ENCODE peak calls at places on chromosomes 7 and 10, in ten cellular contexts. One of them, this sample, is unnamed.

GRCh38 chr10:22823109-22823508 is 104.7 kb upstream of the ARMC3 start:
- DNase-seq in EH: peak; percentile 93
- DNase-seq in AG08395: peak; percentile 71
- DNase-seq in activated CD4-positive, alpha-beta T cell treated with anti-CD3 and anti-CD28 coated beads for 24 hours: no peak
- DNase-seq in RPMI7951: peak; percentile 80
- DNase-seq in NCI-H1105 treated with DMSO at 0.1 percent for 48 hours: no peak
- DNase-seq in B cell: no peak
- DNase-seq in naive B cell: no peak
- DNase-seq in NCI-H69: no peak
- DNase-seq in effector memory CD4-positive, alpha-beta T cell: no peak
- DNase-seq in this sample: peak; percentile 75

GRCh38 chr7:67137464-67137863 is 140.8 kb downstream of the TYW1 start:
- DNase-seq in EH: peak; percentile 3
- DNase-seq in AG08395: no peak
- DNase-seq in activated CD4-positive, alpha-beta T cell treated with anti-CD3 and anti-CD28 coated beads for 24 hours: no peak
- DNase-seq in RPMI7951: no peak
- DNase-seq in NCI-H1105 treated with DMSO at 0.1 percent for 48 hours: no peak
- DNase-seq in B cell: no peak
- DNase-seq in naive B cell: no peak
- DNase-seq in NCI-H69: no peak
- DNase-seq in effector memory CD4-positive, alpha-beta T cell: no peak
- DNase-seq in this sample: no peak

GRCh38 chr10:106440355-106440754 is 724.2 kb downstream of the SORCS1 start:
- DNase-seq in EH: peak; percentile 47
- DNase-seq in AG08395: no peak
- DNase-seq in activated CD4-positive, alpha-beta T cell treated with anti-CD3 and anti-CD28 coated beads for 24 hours: no peak
- DNase-seq in RPMI7951: no peak
- DNase-seq in NCI-H1105 treated with DMSO at 0.1 percent for 48 hours: no peak
- DNase-seq in B cell: no peak
- DNase-seq in naive B cell: no peak
- DNase-seq in NCI-H69: no peak
- DNase-seq in effector memory CD4-positive, alpha-beta T cell: no peak
- DNase-seq in this sample: no peak

GRCh38 chr7:55432937-55433784 is 68.0 kb downstream of the LANCL2 start:
- DNase-seq in EH: peak; percentile 62
- DNase-seq in AG08395: peak; percentile 57
- DNase-seq in activated CD4-positive, alpha-beta T cell treated with anti-CD3 and anti-CD28 coated beads for 24 hours: no peak
- DNase-seq in RPMI7951: peak; percentile 71
- DNase-seq in NCI-H1105 treated with DMSO at 0.1 percent for 48 hours: peak; percentile 74
- DNase-seq in B cell: no peak
- DNase-seq in naive B cell: peak; percentile 7
- DNase-seq in NCI-H69: peak; percentile 73
- DNase-seq in effector memory CD4-positive, alpha-beta T cell: no peak
- DNase-seq in this sample: no peak

GRCh38 chr7:155526225-155526624 is 20.1 kb downstream of the CNPY1 start:
- DNase-seq in EH: no peak
- DNase-seq in AG08395: no peak
- DNase-seq in activated CD4-positive, alpha-beta T cell treated with anti-CD3 and anti-CD28 coated beads for 24 hours: no peak
- DNase-seq in RPMI7951: no peak
- DNase-seq in NCI-H1105 treated with DMSO at 0.1 percent for 48 hours: no peak
- DNase-seq in B cell: peak; percentile 38
- DNase-seq in naive B cell: no peak
- DNase-seq in NCI-H69: no peak
- DNase-seq in effector memory CD4-positive, alpha-beta T cell: no peak
- DNase-seq in this sample: no peak

GRCh38 chr10:28677889-28678686 is 767 bp downstream of the BAMBI start:
- DNase-seq in EH: peak; percentile 52
- DNase-seq in AG08395: peak; percentile 6
- DNase-seq in activated CD4-positive, alpha-beta T cell treated with anti-CD3 and anti-CD28 coated beads for 24 hours: peak; percentile 12
- DNase-seq in RPMI7951: peak; percentile 45
- DNase-seq in NCI-H1105 treated with DMSO at 0.1 percent for 48 hours: no peak
- DNase-seq in B cell: no peak
- DNase-seq in naive B cell: peak; percentile 23
- DNase-seq in NCI-H69: peak; percentile 68
- DNase-seq in effector memory CD4-positive, alpha-beta T cell: peak; percentile 1
- DNase-seq in this sample: no peak

GRCh38 chr10:77965294-77965693 is 38.7 kb upstream of the DLG5 start:
- DNase-seq in EH: peak; percentile 88
- DNase-seq in AG08395: peak; percentile 67
- DNase-seq in activated CD4-positive, alpha-beta T cell treated with anti-CD3 and anti-CD28 coated beads for 24 hours: no peak
- DNase-seq in RPMI7951: peak; percentile 78
- DNase-seq in NCI-H1105 treated with DMSO at 0.1 percent for 48 hours: no peak
- DNase-seq in B cell: no peak
- DNase-seq in naive B cell: no peak
- DNase-seq in NCI-H69: no peak
- DNase-seq in effector memory CD4-positive, alpha-beta T cell: no peak
- DNase-seq in this sample: no peak

GRCh38 chr10:119113805-119114732 is 10.2 kb downstream of the DENND10 start:
- DNase-seq in EH: peak; percentile 96
- DNase-seq in AG08395: peak; percentile 85
- DNase-seq in activated CD4-positive, alpha-beta T cell treated with anti-CD3 and anti-CD28 coated beads for 24 hours: no peak
- DNase-seq in RPMI7951: peak; percentile 35
- DNase-seq in NCI-H1105 treated with DMSO at 0.1 percent for 48 hours: no peak
- DNase-seq in B cell: no peak
- DNase-seq in naive B cell: no peak
- DNase-seq in NCI-H69: no peak
- DNase-seq in effector memory CD4-positive, alpha-beta T cell: no peak
- DNase-seq in this sample: peak; percentile 83

GRCh38 chr7:151645311-151645710 is 125.6 kb upstream of the RHEB start:
- DNase-seq in EH: no peak
- DNase-seq in AG08395: no peak
- DNase-seq in activated CD4-positive, alpha-beta T cell treated with anti-CD3 and anti-CD28 coated beads for 24 hours: no peak
- DNase-seq in RPMI7951: no peak
- DNase-seq in NCI-H1105 treated with DMSO at 0.1 percent for 48 hours: no peak
- DNase-seq in B cell: no peak
- DNase-seq in naive B cell: no peak
- DNase-seq in NCI-H69: no peak
- DNase-seq in effector memory CD4-positive, alpha-beta T cell: no peak
- DNase-seq in this sample: no peak

GRCh38 chr7:156125841-156126730 is 313.8 kb upstream of the SHH start:
- DNase-seq in EH: no peak
- DNase-seq in AG08395: no peak
- DNase-seq in activated CD4-positive, alpha-beta T cell treated with anti-CD3 and anti-CD28 coated beads for 24 hours: no peak
- DNase-seq in RPMI7951: no peak
- DNase-seq in NCI-H1105 treated with DMSO at 0.1 percent for 48 hours: no peak
- DNase-seq in B cell: no peak
- DNase-seq in naive B cell: no peak
- DNase-seq in NCI-H69: no peak
- DNase-seq in effector memory CD4-positive, alpha-beta T cell: no peak
- DNase-seq in this sample: no peak

GRCh38 chr10:5659702-5660528 is 6.5 kb downstream of the ASB13 start:
- DNase-seq in EH: peak; percentile 79
- DNase-seq in AG08395: peak; percentile 84
- DNase-seq in activated CD4-positive, alpha-beta T cell treated with anti-CD3 and anti-CD28 coated beads for 24 hours: no peak
- DNase-seq in RPMI7951: peak; percentile 76
- DNase-seq in NCI-H1105 treated with DMSO at 0.1 percent for 48 hours: no peak
- DNase-seq in B cell: no peak
- DNase-seq in naive B cell: no peak
- DNase-seq in NCI-H69: no peak
- DNase-seq in effector memory CD4-positive, alpha-beta T cell: no peak
- DNase-seq in this sample: peak; percentile 27

GRCh38 chr10:48820699-48821098 is 118.9 kb downstream of the LRRC18 start:
- DNase-seq in EH: no peak
- DNase-seq in AG08395: no peak
- DNase-seq in activated CD4-positive, alpha-beta T cell treated with anti-CD3 and anti-CD28 coated beads for 24 hours: no peak
- DNase-seq in RPMI7951: no peak
- DNase-seq in NCI-H1105 treated with DMSO at 0.1 percent for 48 hours: no peak
- DNase-seq in B cell: no peak
- DNase-seq in naive B cell: no peak
- DNase-seq in NCI-H69: no peak
- DNase-seq in effector memory CD4-positive, alpha-beta T cell: no peak
- DNase-seq in this sample: no peak

GRCh38 chr10:62738916-62739315 is 65.6 kb upstream of the ADO start:
- DNase-seq in EH: peak; percentile 68
- DNase-seq in AG08395: peak; percentile 45
- DNase-seq in activated CD4-positive, alpha-beta T cell treated with anti-CD3 and anti-CD28 coated beads for 24 hours: no peak
- DNase-seq in RPMI7951: peak; percentile 80
- DNase-seq in NCI-H1105 treated with DMSO at 0.1 percent for 48 hours: no peak
- DNase-seq in B cell: no peak
- DNase-seq in naive B cell: no peak
- DNase-seq in NCI-H69: no peak
- DNase-seq in effector memory CD4-positive, alpha-beta T cell: no peak
- DNase-seq in this sample: no peak

GRCh38 chr7:11192506-11192905 is 218.8 kb downstream of the PHF14 start:
- DNase-seq in EH: peak; percentile 48
- DNase-seq in AG08395: peak; percentile 50
- DNase-seq in activated CD4-positive, alpha-beta T cell treated with anti-CD3 and anti-CD28 coated beads for 24 hours: no peak
- DNase-seq in RPMI7951: peak; percentile 47
- DNase-seq in NCI-H1105 treated with DMSO at 0.1 percent for 48 hours: no peak
- DNase-seq in B cell: no peak
- DNase-seq in naive B cell: no peak
- DNase-seq in NCI-H69: peak; percentile 75
- DNase-seq in effector memory CD4-positive, alpha-beta T cell: no peak
- DNase-seq in this sample: peak; percentile 86

GRCh38 chr10:15715619-15716227 is 4.0 kb downstream of the ITGA8 start:
- DNase-seq in EH: peak; percentile 54
- DNase-seq in AG08395: peak; percentile 61
- DNase-seq in activated CD4-positive, alpha-beta T cell treated with anti-CD3 and anti-CD28 coated beads for 24 hours: no peak
- DNase-seq in RPMI7951: peak; percentile 39
- DNase-seq in NCI-H1105 treated with DMSO at 0.1 percent for 48 hours: peak; percentile 10
- DNase-seq in B cell: no peak
- DNase-seq in naive B cell: no peak
- DNase-seq in NCI-H69: peak; percentile 18
- DNase-seq in effector memory CD4-positive, alpha-beta T cell: no peak
- DNase-seq in this sample: no peak

GRCh38 chr10:83935337-83935736 is 204.0 kb upstream of the GHITM start:
- DNase-seq in EH: no peak
- DNase-seq in AG08395: no peak
- DNase-seq in activated CD4-positive, alpha-beta T cell treated with anti-CD3 and anti-CD28 coated beads for 24 hours: no peak
- DNase-seq in RPMI7951: no peak
- DNase-seq in NCI-H1105 treated with DMSO at 0.1 percent for 48 hours: no peak
- DNase-seq in B cell: no peak
- DNase-seq in naive B cell: no peak
- DNase-seq in NCI-H69: no peak
- DNase-seq in effector memory CD4-positive, alpha-beta T cell: no peak
- DNase-seq in this sample: no peak

GRCh38 chr7:6307762-6308161 is 35.3 kb upstream of the CYTH3 start:
- DNase-seq in EH: no peak
- DNase-seq in AG08395: no peak
- DNase-seq in activated CD4-positive, alpha-beta T cell treated with anti-CD3 and anti-CD28 coated beads for 24 hours: no peak
- DNase-seq in RPMI7951: peak; percentile 46
- DNase-seq in NCI-H1105 treated with DMSO at 0.1 percent for 48 hours: no peak
- DNase-seq in B cell: no peak
- DNase-seq in naive B cell: no peak
- DNase-seq in NCI-H69: no peak
- DNase-seq in effector memory CD4-positive, alpha-beta T cell: no peak
- DNase-seq in this sample: no peak

GRCh38 chr10:125035136-125035535 is 93.2 kb downstream of the ZRANB1 start:
- DNase-seq in EH: peak; percentile 98
- DNase-seq in AG08395: peak; percentile 75
- DNase-seq in activated CD4-positive, alpha-beta T cell treated with anti-CD3 and anti-CD28 coated beads for 24 hours: no peak
- DNase-seq in RPMI7951: peak; percentile 89
- DNase-seq in NCI-H1105 treated with DMSO at 0.1 percent for 48 hours: no peak
- DNase-seq in B cell: no peak
- DNase-seq in naive B cell: no peak
- DNase-seq in NCI-H69: no peak
- DNase-seq in effector memory CD4-positive, alpha-beta T cell: no peak
- DNase-seq in this sample: peak; percentile 92

GRCh38 chr10:113056468-113057021 is 106.5 kb downstream of the TCF7L2 start:
- DNase-seq in EH: peak; percentile 53
- DNase-seq in AG08395: no peak
- DNase-seq in activated CD4-positive, alpha-beta T cell treated with anti-CD3 and anti-CD28 coated beads for 24 hours: no peak
- DNase-seq in RPMI7951: peak; percentile 85
- DNase-seq in NCI-H1105 treated with DMSO at 0.1 percent for 48 hours: no peak
- DNase-seq in B cell: no peak
- DNase-seq in naive B cell: no peak
- DNase-seq in NCI-H69: no peak
- DNase-seq in effector memory CD4-positive, alpha-beta T cell: no peak
- DNase-seq in this sample: peak; percentile 81

GRCh38 chr10:74051729-74052342 is 53.9 kb downstream of the VCL start:
- DNase-seq in EH: peak; percentile 32
- DNase-seq in AG08395: no peak
- DNase-seq in activated CD4-positive, alpha-beta T cell treated with anti-CD3 and anti-CD28 coated beads for 24 hours: no peak
- DNase-seq in RPMI7951: no peak
- DNase-seq in NCI-H1105 treated with DMSO at 0.1 percent for 48 hours: no peak
- DNase-seq in B cell: no peak
- DNase-seq in naive B cell: no peak
- DNase-seq in NCI-H69: peak; percentile 2
- DNase-seq in effector memory CD4-positive, alpha-beta T cell: no peak
- DNase-seq in this sample: no peak

GRCh38 chr10:131817866-131818509 is 82.8 kb upstream of the PPP2R2D start:
- DNase-seq in EH: no peak
- DNase-seq in AG08395: no peak
- DNase-seq in activated CD4-positive, alpha-beta T cell treated with anti-CD3 and anti-CD28 coated beads for 24 hours: no peak
- DNase-seq in RPMI7951: no peak
- DNase-seq in NCI-H1105 treated with DMSO at 0.1 percent for 48 hours: no peak
- DNase-seq in B cell: no peak
- DNase-seq in naive B cell: no peak
- DNase-seq in NCI-H69: no peak
- DNase-seq in effector memory CD4-positive, alpha-beta T cell: no peak
- DNase-seq in this sample: no peak

GRCh38 chr7:1192171-1192676 is 32.2 kb upstream of the ZFAND2A start:
- DNase-seq in EH: peak; percentile 81
- DNase-seq in AG08395: peak; percentile 50
- DNase-seq in activated CD4-positive, alpha-beta T cell treated with anti-CD3 and anti-CD28 coated beads for 24 hours: no peak
- DNase-seq in RPMI7951: peak; percentile 73
- DNase-seq in NCI-H1105 treated with DMSO at 0.1 percent for 48 hours: no peak
- DNase-seq in B cell: no peak
- DNase-seq in naive B cell: no peak
- DNase-seq in NCI-H69: peak; percentile 59
- DNase-seq in effector memory CD4-positive, alpha-beta T cell: no peak
- DNase-seq in this sample: peak; percentile 47

GRCh38 chr7:127755529-127755928 is 103.5 kb downstream of the SND1 start:
- DNase-seq in EH: no peak
- DNase-seq in AG08395: no peak
- DNase-seq in activated CD4-positive, alpha-beta T cell treated with anti-CD3 and anti-CD28 coated beads for 24 hours: no peak
- DNase-seq in RPMI7951: no peak
- DNase-seq in NCI-H1105 treated with DMSO at 0.1 percent for 48 hours: no peak
- DNase-seq in B cell: no peak
- DNase-seq in naive B cell: no peak
- DNase-seq in NCI-H69: peak; percentile 89
- DNase-seq in effector memory CD4-positive, alpha-beta T cell: no peak
- DNase-seq in this sample: no peak

GRCh38 chr7:151454306-151454705 is 14.4 kb upstream of the CRYGN start:
- DNase-seq in EH: peak; percentile 40
- DNase-seq in AG08395: no peak
- DNase-seq in activated CD4-positive, alpha-beta T cell treated with anti-CD3 and anti-CD28 coated beads for 24 hours: no peak
- DNase-seq in RPMI7951: no peak
- DNase-seq in NCI-H1105 treated with DMSO at 0.1 percent for 48 hours: no peak
- DNase-seq in B cell: no peak
- DNase-seq in naive B cell: no peak
- DNase-seq in NCI-H69: no peak
- DNase-seq in effector memory CD4-positive, alpha-beta T cell: no peak
- DNase-seq in this sample: no peak

GRCh38 chr7:78765985-78766729 is 687.3 kb downstream of the MAGI2 start:
- DNase-seq in EH: peak; percentile 37
- DNase-seq in AG08395: no peak
- DNase-seq in activated CD4-positive, alpha-beta T cell treated with anti-CD3 and anti-CD28 coated beads for 24 hours: no peak
- DNase-seq in RPMI7951: no peak
- DNase-seq in NCI-H1105 treated with DMSO at 0.1 percent for 48 hours: no peak
- DNase-seq in B cell: no peak
- DNase-seq in naive B cell: no peak
- DNase-seq in NCI-H69: no peak
- DNase-seq in effector memory CD4-positive, alpha-beta T cell: no peak
- DNase-seq in this sample: no peak

GRCh38 chr10:4281207-4281825 is 496.3 kb upstream of the KLF6 start:
- DNase-seq in EH: peak; percentile 62
- DNase-seq in AG08395: no peak
- DNase-seq in activated CD4-positive, alpha-beta T cell treated with anti-CD3 and anti-CD28 coated beads for 24 hours: no peak
- DNase-seq in RPMI7951: peak; percentile 69
- DNase-seq in NCI-H1105 treated with DMSO at 0.1 percent for 48 hours: no peak
- DNase-seq in B cell: no peak
- DNase-seq in naive B cell: no peak
- DNase-seq in NCI-H69: no peak
- DNase-seq in effector memory CD4-positive, alpha-beta T cell: no peak
- DNase-seq in this sample: no peak

GRCh38 chr10:68423522-68423921 is 16.4 kb upstream of the RUFY2 start:
- DNase-seq in EH: no peak
- DNase-seq in AG08395: no peak
- DNase-seq in activated CD4-positive, alpha-beta T cell treated with anti-CD3 and anti-CD28 coated beads for 24 hours: no peak
- DNase-seq in RPMI7951: no peak
- DNase-seq in NCI-H1105 treated with DMSO at 0.1 percent for 48 hours: no peak
- DNase-seq in B cell: no peak
- DNase-seq in naive B cell: no peak
- DNase-seq in NCI-H69: no peak
- DNase-seq in effector memory CD4-positive, alpha-beta T cell: no peak
- DNase-seq in this sample: no peak

GRCh38 chr7:117148971-117149370 is 173.9 kb downstream of the WNT2 start:
- DNase-seq in EH: no peak
- DNase-seq in AG08395: no peak
- DNase-seq in activated CD4-positive, alpha-beta T cell treated with anti-CD3 and anti-CD28 coated beads for 24 hours: no peak
- DNase-seq in RPMI7951: no peak
- DNase-seq in NCI-H1105 treated with DMSO at 0.1 percent for 48 hours: no peak
- DNase-seq in B cell: no peak
- DNase-seq in naive B cell: no peak
- DNase-seq in NCI-H69: no peak
- DNase-seq in effector memory CD4-positive, alpha-beta T cell: no peak
- DNase-seq in this sample: no peak

This sample was measured in stromal cell of bone marrow.